ENCODE peak calls at places on chromosomes 3 and 15, in eight cellular contexts. One of them, this sample, is unnamed.

GRCh38 chr3:160486459-160486869 is 36.9 kb upstream of the TRIM59 start:
- DNase-seq in gastrocnemius medialis: no peak
- DNase-seq in omental fat pad: no peak
- DNase-seq in uterus: no peak
- DNase-seq in AG04450: no peak
- DNase-seq in coronary artery: no peak
- DNase-seq in neural progenitor cell: peak; percentile 42
- DNase-seq in AG09309: peak; percentile 32
- DNase-seq in this sample: no peak

GRCh38 chr3:42023380-42023779 is 61.5 kb upstream of the ULK4 start:
- DNase-seq in gastrocnemius medialis: no peak
- DNase-seq in omental fat pad: no peak
- DNase-seq in uterus: no peak
- DNase-seq in AG04450: no peak
- DNase-seq in coronary artery: no peak
- DNase-seq in neural progenitor cell: no peak
- DNase-seq in AG09309: no peak
- DNase-seq in this sample: no peak

GRCh38 chr3:170296703-170297102 is 60.8 kb upstream of the SKIL start:
- DNase-seq in gastrocnemius medialis: no peak
- DNase-seq in omental fat pad: no peak
- DNase-seq in uterus: no peak
- DNase-seq in AG04450: no peak
- DNase-seq in coronary artery: no peak
- DNase-seq in neural progenitor cell: no peak
- DNase-seq in AG09309: no peak
- DNase-seq in this sample: no peak

GRCh38 chr3:101038880-101039279 is 45.7 kb upstream of the ABI3BP start:
- DNase-seq in gastrocnemius medialis: no peak
- DNase-seq in omental fat pad: no peak
- DNase-seq in uterus: no peak
- DNase-seq in AG04450: no peak
- DNase-seq in coronary artery: no peak
- DNase-seq in neural progenitor cell: no peak
- DNase-seq in AG09309: peak; percentile 37
- DNase-seq in this sample: no peak

GRCh38 chr15:89367485-89368451 is 33.1 kb upstream of the POLG start:
- DNase-seq in gastrocnemius medialis: no peak
- DNase-seq in omental fat pad: no peak
- DNase-seq in uterus: no peak
- DNase-seq in AG04450: no peak
- DNase-seq in coronary artery: no peak
- DNase-seq in neural progenitor cell: peak; percentile 80
- DNase-seq in AG09309: no peak
- DNase-seq in this sample: no peak

GRCh38 chr3:14283092-14283820 is 104.6 kb downstream of the LSM3 start:
- DNase-seq in gastrocnemius medialis: peak; percentile 33
- DNase-seq in omental fat pad: no peak
- DNase-seq in uterus: no peak
- DNase-seq in AG04450: no peak
- DNase-seq in coronary artery: no peak
- DNase-seq in neural progenitor cell: no peak
- DNase-seq in AG09309: no peak
- DNase-seq in this sample: no peak

GRCh38 chr3:123481722-123482457 is 33.0 kb upstream of the ADCY5 start:
- DNase-seq in gastrocnemius medialis: no peak
- DNase-seq in omental fat pad: no peak
- DNase-seq in uterus: no peak
- DNase-seq in AG04450: no peak
- DNase-seq in coronary artery: no peak
- DNase-seq in neural progenitor cell: no peak
- DNase-seq in AG09309: no peak
- DNase-seq in this sample: no peak

GRCh38 chr3:186790261-186790981 is 7.0 kb downstream of the EIF4A2 start:
- DNase-seq in gastrocnemius medialis: no peak
- DNase-seq in omental fat pad: no peak
- DNase-seq in uterus: no peak
- DNase-seq in AG04450: no peak
- DNase-seq in coronary artery: no peak
- DNase-seq in neural progenitor cell: no peak
- DNase-seq in AG09309: no peak
- DNase-seq in this sample: no peak

GRCh38 chr15:23074684-23075083 is 35.3 kb upstream of the TUBGCP5 start:
- DNase-seq in gastrocnemius medialis: no peak
- DNase-seq in omental fat pad: no peak
- DNase-seq in uterus: no peak
- DNase-seq in AG04450: no peak
- DNase-seq in coronary artery: no peak
- DNase-seq in neural progenitor cell: no peak
- DNase-seq in AG09309: no peak
- DNase-seq in this sample: no peak

GRCh38 chr15:71131601-71132357 is 16.5 kb downstream of the THSD4 start:
- DNase-seq in gastrocnemius medialis: no peak
- DNase-seq in omental fat pad: no peak
- DNase-seq in uterus: no peak
- DNase-seq in AG04450: no peak
- DNase-seq in coronary artery: no peak
- DNase-seq in neural progenitor cell: no peak
- DNase-seq in AG09309: no peak
- DNase-seq in this sample: no peak

GRCh38 chr3:39212665-39213064 is 20.3 kb upstream of the XIRP1 start:
- DNase-seq in gastrocnemius medialis: no peak
- DNase-seq in omental fat pad: no peak
- DNase-seq in uterus: no peak
- DNase-seq in AG04450: no peak
- DNase-seq in coronary artery: no peak
- DNase-seq in neural progenitor cell: no peak
- DNase-seq in AG09309: no peak
- DNase-seq in this sample: no peak

GRCh38 chr3:187016639-187017345 is 86.5 kb downstream of the ST6GAL1 start:
- DNase-seq in gastrocnemius medialis: no peak
- DNase-seq in omental fat pad: no peak
- DNase-seq in uterus: no peak
- DNase-seq in AG04450: no peak
- DNase-seq in coronary artery: no peak
- DNase-seq in neural progenitor cell: no peak
- DNase-seq in AG09309: no peak
- DNase-seq in this sample: no peak

GRCh38 chr15:40500584-40501330 is 30.0 kb downstream of the CHST14 start:
- DNase-seq in gastrocnemius medialis: no peak
- DNase-seq in omental fat pad: no peak
- DNase-seq in uterus: no peak
- DNase-seq in AG04450: no peak
- DNase-seq in coronary artery: no peak
- DNase-seq in neural progenitor cell: no peak
- DNase-seq in AG09309: no peak
- DNase-seq in this sample: no peak

GRCh38 chr3:186286114-186286513 is 75.9 kb downstream of the DGKG start:
- DNase-seq in gastrocnemius medialis: no peak
- DNase-seq in omental fat pad: no peak
- DNase-seq in uterus: no peak
- DNase-seq in AG04450: no peak
- DNase-seq in coronary artery: no peak
- DNase-seq in neural progenitor cell: no peak
- DNase-seq in AG09309: no peak
- DNase-seq in this sample: no peak

GRCh38 chr3:32865364-32865763 is 47.6 kb downstream of the TRIM71 start:
- DNase-seq in gastrocnemius medialis: no peak
- DNase-seq in omental fat pad: no peak
- DNase-seq in uterus: no peak
- DNase-seq in AG04450: no peak
- DNase-seq in coronary artery: no peak
- DNase-seq in neural progenitor cell: no peak
- DNase-seq in AG09309: peak; percentile 21
- DNase-seq in this sample: no peak

GRCh38 chr3:99503350-99503749 is 135.0 kb upstream of the COL8A1 start:
- DNase-seq in gastrocnemius medialis: no peak
- DNase-seq in omental fat pad: no peak
- DNase-seq in uterus: peak; percentile 35
- DNase-seq in AG04450: no peak
- DNase-seq in coronary artery: no peak
- DNase-seq in neural progenitor cell: no peak
- DNase-seq in AG09309: no peak
- DNase-seq in this sample: peak; percentile 48

GRCh38 chr15:71807691-71808091 is 2.7 kb upstream of the NR2E3 start:
- DNase-seq in gastrocnemius medialis: no peak
- DNase-seq in omental fat pad: no peak
- DNase-seq in uterus: no peak
- DNase-seq in AG04450: no peak
- DNase-seq in coronary artery: no peak
- DNase-seq in neural progenitor cell: peak; percentile 32
- DNase-seq in AG09309: no peak
- DNase-seq in this sample: no peak

GRCh38 chr3:186406669-186407635 is 44.9 kb upstream of the DGKG start:
- DNase-seq in gastrocnemius medialis: peak; percentile 67
- DNase-seq in omental fat pad: no peak
- DNase-seq in uterus: peak; percentile 77
- DNase-seq in AG04450: no peak
- DNase-seq in coronary artery: peak; percentile 90
- DNase-seq in neural progenitor cell: no peak
- DNase-seq in AG09309: no peak
- DNase-seq in this sample: peak; percentile 68

GRCh38 chr3:194983620-194984019 is 287.3 kb downstream of the XXYLT1 start:
- DNase-seq in gastrocnemius medialis: no peak
- DNase-seq in omental fat pad: no peak
- DNase-seq in uterus: no peak
- DNase-seq in AG04450: no peak
- DNase-seq in coronary artery: peak; percentile 36
- DNase-seq in neural progenitor cell: no peak
- DNase-seq in AG09309: no peak
- DNase-seq in this sample: no peak

GRCh38 chr3:194986208-194987043 is 284.5 kb downstream of the XXYLT1 start:
- DNase-seq in gastrocnemius medialis: no peak
- DNase-seq in omental fat pad: no peak
- DNase-seq in uterus: no peak
- DNase-seq in AG04450: no peak
- DNase-seq in coronary artery: peak; percentile 54
- DNase-seq in neural progenitor cell: no peak
- DNase-seq in AG09309: no peak
- DNase-seq in this sample: no peak

GRCh38 chr3:194984624-194985023 is 286.3 kb downstream of the XXYLT1 start:
- DNase-seq in gastrocnemius medialis: no peak
- DNase-seq in omental fat pad: no peak
- DNase-seq in uterus: no peak
- DNase-seq in AG04450: no peak
- DNase-seq in coronary artery: no peak
- DNase-seq in neural progenitor cell: no peak
- DNase-seq in AG09309: no peak
- DNase-seq in this sample: no peak

GRCh38 chr3:194984026-194984425 is 286.9 kb downstream of the XXYLT1 start:
- DNase-seq in gastrocnemius medialis: no peak
- DNase-seq in omental fat pad: no peak
- DNase-seq in uterus: no peak
- DNase-seq in AG04450: no peak
- DNase-seq in coronary artery: peak; percentile 61
- DNase-seq in neural progenitor cell: no peak
- DNase-seq in AG09309: no peak
- DNase-seq in this sample: no peak

DNA sequence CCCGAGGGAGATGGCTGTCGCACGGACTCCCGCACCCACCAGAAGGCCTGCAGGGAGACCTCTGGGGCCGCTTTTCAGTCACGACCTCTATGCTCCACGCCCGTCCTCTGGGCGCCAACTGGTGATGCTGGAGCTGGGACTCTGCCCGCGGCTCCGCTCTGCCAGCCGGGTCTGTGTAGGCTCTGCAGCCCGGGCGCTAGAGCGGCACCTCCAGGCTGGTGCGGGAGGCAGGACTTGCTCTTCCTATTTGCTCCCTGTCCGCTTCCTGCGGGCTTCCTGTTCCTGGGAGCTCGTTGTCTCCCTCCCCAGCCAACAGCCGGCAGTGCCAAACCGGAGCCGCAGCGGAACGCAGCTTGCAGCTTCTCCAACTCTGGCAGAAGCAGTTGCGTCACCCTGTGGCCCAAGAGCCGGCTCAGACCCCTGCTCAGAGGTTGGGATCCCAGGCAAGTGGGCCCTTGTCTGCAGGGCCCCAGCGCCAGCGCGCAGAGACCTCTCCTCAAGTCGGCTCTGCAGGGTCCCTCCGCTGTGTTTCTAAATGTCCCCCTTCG is 285.9 kb downstream of the XXYLT1 start:
- DNase-seq in gastrocnemius medialis: peak; percentile 38
- DNase-seq in omental fat pad: no peak
- DNase-seq in uterus: peak; percentile 54
- DNase-seq in AG04450: peak; percentile 41
- DNase-seq in coronary artery: peak; percentile 76
- DNase-seq in neural progenitor cell: peak; percentile 85
- DNase-seq in AG09309: no peak
- DNase-seq in this sample: peak; percentile 91
- TF ChIP-seq CTCF in gastrocnemius medialis: peak; percentile 12
- TF ChIP-seq CTCF in omental fat pad: no peak
- TF ChIP-seq CTCF in uterus: peak; percentile 5
- TF ChIP-seq CTCF in AG04450: peak; percentile 52
- TF ChIP-seq CTCF in coronary artery: no peak
- TF ChIP-seq CTCF in neural progenitor cell: peak; percentile 54
- TF ChIP-seq CTCF in AG09309: peak; percentile 35
- TF ChIP-seq CTCF in this sample: peak; percentile 24

DNA sequence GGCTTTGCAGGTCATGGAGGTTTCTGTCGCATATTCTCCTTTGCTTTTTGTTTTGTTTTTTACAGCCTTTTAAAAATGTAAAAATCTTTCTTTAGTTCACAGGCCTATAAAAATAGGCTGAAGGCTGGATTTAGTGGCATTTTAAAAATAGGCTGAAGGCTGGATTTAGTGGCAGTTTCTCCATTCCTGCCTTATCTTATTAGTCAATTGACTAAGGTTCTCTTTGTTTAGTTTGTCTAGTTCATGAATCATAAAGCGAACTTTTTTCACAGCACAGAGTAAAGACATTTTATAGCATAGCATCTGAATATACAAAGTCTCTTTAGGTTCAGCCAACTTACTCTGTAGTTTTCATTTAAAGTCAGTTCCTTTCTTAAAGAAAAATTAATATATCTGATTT is 31.4 kb downstream of the AP4E1 start:
- DNase-seq in gastrocnemius medialis: no peak
- DNase-seq in omental fat pad: no peak
- DNase-seq in uterus: no peak
- DNase-seq in AG04450: no peak
- DNase-seq in coronary artery: no peak
- DNase-seq in neural progenitor cell: no peak
- DNase-seq in AG09309: no peak
- DNase-seq in this sample: no peak
- TF ChIP-seq CTCF in gastrocnemius medialis: no peak
- TF ChIP-seq CTCF in omental fat pad: no peak
- TF ChIP-seq CTCF in uterus: no peak
- TF ChIP-seq CTCF in AG04450: no peak
- TF ChIP-seq CTCF in coronary artery: no peak
- TF ChIP-seq CTCF in neural progenitor cell: no peak
- TF ChIP-seq CTCF in AG09309: no peak
- TF ChIP-seq CTCF in this sample: no peak

GRCh38 chr3:69426905-69427304 is 41.0 kb upstream of the FRMD4B start:
- DNase-seq in gastrocnemius medialis: no peak
- DNase-seq in omental fat pad: no peak
- DNase-seq in uterus: no peak
- DNase-seq in AG04450: no peak
- DNase-seq in coronary artery: no peak
- DNase-seq in neural progenitor cell: no peak
- DNase-seq in AG09309: no peak
- DNase-seq in this sample: no peak
- TF ChIP-seq CTCF in gastrocnemius medialis: no peak
- TF ChIP-seq CTCF in omental fat pad: no peak
- TF ChIP-seq CTCF in uterus: no peak
- TF ChIP-seq CTCF in AG04450: peak; percentile 15
- TF ChIP-seq CTCF in coronary artery: no peak
- TF ChIP-seq CTCF in neural progenitor cell: peak; percentile 28
- TF ChIP-seq CTCF in AG09309: peak; percentile 15
- TF ChIP-seq CTCF in this sample: no peak

GRCh38 chr15:67074886-67075229 is 9.5 kb downstream of the SMAD3 start:
- DNase-seq in gastrocnemius medialis: no peak
- DNase-seq in omental fat pad: no peak
- DNase-seq in uterus: no peak
- DNase-seq in AG04450: no peak
- DNase-seq in coronary artery: no peak
- DNase-seq in neural progenitor cell: no peak
- DNase-seq in AG09309: no peak
- DNase-seq in this sample: no peak
- TF ChIP-seq CTCF in gastrocnemius medialis: no peak
- TF ChIP-seq CTCF in omental fat pad: no peak
- TF ChIP-seq CTCF in uterus: no peak
- TF ChIP-seq CTCF in AG04450: no peak
- TF ChIP-seq CTCF in coronary artery: no peak
- TF ChIP-seq CTCF in neural progenitor cell: no peak
- TF ChIP-seq CTCF in AG09309: no peak
- TF ChIP-seq CTCF in this sample: no peak